ENCODE peak calls at places on chromosome 2, in nine cellular contexts. D is dorsolateral prefrontal cortex, K is mammary epithelial cell, F is NB4, B is ascending aorta, H is BE2C, V is epithelial cell of esophagus, Q is PC-9, S is HL-60. R is an unnamed sample.
A peak's percentile ranks its signal among the peaks of the same experiment; 100 is the strongest.

GRCh38 chr2:206521612-206522011 is 78.3 kb downstream of the ADAM23 start:
- DNase-seq in D (no peak), K (no peak), F (peak; percentile 7), B (no peak), H (no peak), V (no peak), Q (no peak), S (no peak), R (no peak)

GRCh38 chr2:38277245-38278119 is 99.6 kb downstream of the ATL2 start:
- DNase-seq in D (no peak), K (no peak), F (no peak), B (no peak), H (no peak), V (no peak), Q (no peak), S (no peak), R (no peak)

GRCh38 chr2:64168756-64169155 is 24.5 kb upstream of the PELI1 start:
- DNase-seq in D (no peak), K (peak; percentile 95), F (no peak), B (no peak), H (no peak), V (peak; percentile 96), Q (no peak), S (no peak), R (no peak)

GRCh38 chr2:191115391-191115790 is 35.4 kb downstream of the STAT4 start:
- DNase-seq in D (no peak), K (peak; percentile 96), F (peak; percentile 8), B (no peak), H (no peak), V (peak; percentile 45), Q (no peak), S (no peak), R (no peak)

GRCh38 chr2:3666613-3666975 is 8.6 kb downstream of the ALLC start:
- DNase-seq in D (no peak), K (no peak), F (no peak), B (no peak), H (no peak), V (no peak), Q (no peak), S (no peak), R (no peak)

GRCh38 chr2:224884188-224884587 is 158.1 kb downstream of the DOCK10 start:
- DNase-seq in D (no peak), K (peak; percentile 27), F (peak; percentile 88), B (no peak), H (no peak), V (no peak), Q (no peak), S (peak; percentile 87), R (no peak)

GRCh38 chr2:152320166-152320565 is 14.8 kb upstream of the FMNL2 start:
- DNase-seq in D (no peak), K (peak; percentile 19), F (peak; percentile 64), B (no peak), H (no peak), V (no peak), Q (no peak), S (no peak), R (no peak)

GRCh38 chr2:172972005-172972619 is 103.5 kb upstream of the MAP3K20 start:
- DNase-seq in D (no peak), K (peak; percentile 44), F (peak; percentile 65), B (no peak), H (peak; percentile 28), V (peak; percentile 71), Q (peak; percentile 66), S (peak; percentile 4), R (no peak)

GRCh38 chr2:33788044-33788443 is 188.9 kb upstream of the FAM98A start:
- DNase-seq in D (no peak), K (no peak), F (no peak), B (no peak), H (no peak), V (peak; percentile 4), Q (no peak), S (no peak), R (no peak)

GRCh38 chr2:142880275-142880674 is 2.8 kb downstream of the KYNU start:
- DNase-seq in D (no peak), K (peak; percentile 72), F (no peak), B (no peak), H (no peak), V (peak; percentile 78), Q (no peak), S (no peak), R (no peak)

GRCh38 chr2:235521844-235522243 is 28.0 kb downstream of the AGAP1 start:
- DNase-seq in D (no peak), K (no peak), F (no peak), B (no peak), H (no peak), V (peak; percentile 75), Q (no peak), S (no peak), R (no peak)

GRCh38 chr2:209619782-209620181 is 151.8 kb upstream of the UNC80 start:
- DNase-seq in D (no peak), K (no peak), F (peak; percentile 88), B (no peak), H (no peak), V (peak; percentile 23), Q (no peak), S (peak; percentile 35), R (peak; percentile 5)

GRCh38 chr2:37376421-37377186 is 32.2 kb downstream of the QPCT start:
- DNase-seq in D (no peak), K (peak; percentile 88), F (peak; percentile 15), B (no peak), H (no peak), V (peak; percentile 80), Q (peak; percentile 13), S (no peak), R (peak; percentile 79)

GRCh38 chr2:229410946-229411345 is 139.9 kb upstream of the PID1 start:
- DNase-seq in D (no peak), K (no peak), F (no peak), B (no peak), H (no peak), V (peak; percentile 82), Q (no peak), S (no peak), R (no peak)

GRCh38 chr2:119106301-119106897 is 52.2 kb downstream of the C1QL2 start:
- DNase-seq in D (no peak), K (peak; percentile 27), F (peak; percentile 54), B (no peak), H (no peak), V (peak; percentile 60), Q (no peak), S (no peak), R (no peak)

DNA sequence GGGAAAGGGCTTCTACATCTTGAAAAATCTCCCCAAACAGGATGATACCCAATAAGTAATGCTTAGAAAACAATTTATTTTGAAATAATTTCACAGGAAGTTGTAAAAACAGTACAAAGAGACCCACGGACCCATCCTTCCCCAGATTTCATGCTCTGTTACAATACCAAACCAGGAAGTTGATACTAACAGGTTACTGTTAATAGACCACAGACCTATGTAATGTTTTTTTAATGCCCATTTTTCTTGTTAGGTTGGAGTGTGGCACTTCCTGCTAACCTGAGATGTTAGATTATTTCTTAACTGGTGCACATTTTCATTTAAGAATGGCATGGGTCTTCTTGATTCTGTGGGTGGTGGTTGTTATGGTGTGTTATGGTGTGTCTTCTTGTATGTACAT is 21.4 kb upstream of the MGAT5 start:
- DNase-seq in D (no peak), K (no peak), F (peak; percentile 64), B (no peak), H (no peak), V (no peak), Q (peak; percentile 49), S (peak; percentile 13), R (no peak)
- H3K4me3 ChIP-seq in D (no peak overlapping the region), K (no peak overlapping the region), F (no peak overlapping the region), B (no peak overlapping the region), H (no peak overlapping the region), V (no peak overlapping the region), Q (no peak overlapping the region), S (no peak overlapping the region), R (no peak overlapping the region)

DNA sequence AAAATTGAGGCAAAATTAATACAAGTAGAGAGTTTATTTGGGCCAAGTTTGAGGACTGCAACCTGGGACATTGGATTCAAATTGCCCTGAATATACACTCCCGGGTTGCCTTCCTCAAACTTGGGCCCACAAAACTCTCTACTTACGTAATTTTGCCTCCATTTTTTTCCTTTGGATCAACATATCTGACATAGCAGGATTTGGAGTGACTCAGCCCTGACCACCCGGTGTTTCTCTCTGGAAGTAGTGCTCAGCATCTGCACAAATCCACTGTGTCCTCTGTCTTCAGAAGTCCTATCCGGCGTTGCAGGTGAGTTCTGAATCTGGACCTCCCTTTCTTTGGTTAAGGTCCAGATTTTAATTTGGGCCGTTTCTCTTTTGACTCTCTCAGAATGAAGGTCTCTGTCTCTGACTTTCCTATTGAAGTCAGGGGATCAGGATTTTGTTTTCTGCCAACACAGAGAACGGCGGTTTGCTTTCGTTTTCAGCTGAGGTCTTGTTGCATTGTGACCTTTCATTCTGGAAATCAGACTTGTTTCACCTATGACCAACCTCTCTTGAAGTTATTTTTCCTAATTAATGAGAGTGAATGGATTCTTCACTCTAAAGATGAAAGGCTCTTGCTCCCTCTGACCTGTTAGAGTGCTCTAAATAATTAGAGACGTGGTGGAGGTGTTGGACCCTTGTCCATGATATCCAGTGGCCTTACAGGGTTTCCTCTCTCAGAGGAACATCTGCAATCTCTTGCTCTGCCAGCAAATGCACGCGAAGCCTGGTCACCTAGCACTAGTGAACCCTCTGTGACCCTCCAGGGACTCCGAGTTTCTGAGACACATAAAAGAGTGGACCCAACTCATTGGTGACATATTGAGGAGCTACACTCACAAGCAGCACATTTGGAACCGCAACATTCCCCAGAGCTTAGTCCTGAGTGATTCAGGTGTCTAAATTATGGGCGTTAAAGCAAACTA is 13.6 kb downstream of the TCF23 start:
- DNase-seq in D (no peak), K (no peak), F (no peak), B (no peak), H (no peak), V (no peak), Q (peak; percentile 49), S (no peak), R (no peak)
- H3K4me3 ChIP-seq in D (no peak overlapping the region), K (no peak overlapping the region), F (no peak overlapping the region), B (no peak overlapping the region), H (no peak overlapping the region), V (no peak overlapping the region), Q (peak overlapping the region; percentile 37), S (no peak overlapping the region), R (no peak overlapping the region)

DNA sequence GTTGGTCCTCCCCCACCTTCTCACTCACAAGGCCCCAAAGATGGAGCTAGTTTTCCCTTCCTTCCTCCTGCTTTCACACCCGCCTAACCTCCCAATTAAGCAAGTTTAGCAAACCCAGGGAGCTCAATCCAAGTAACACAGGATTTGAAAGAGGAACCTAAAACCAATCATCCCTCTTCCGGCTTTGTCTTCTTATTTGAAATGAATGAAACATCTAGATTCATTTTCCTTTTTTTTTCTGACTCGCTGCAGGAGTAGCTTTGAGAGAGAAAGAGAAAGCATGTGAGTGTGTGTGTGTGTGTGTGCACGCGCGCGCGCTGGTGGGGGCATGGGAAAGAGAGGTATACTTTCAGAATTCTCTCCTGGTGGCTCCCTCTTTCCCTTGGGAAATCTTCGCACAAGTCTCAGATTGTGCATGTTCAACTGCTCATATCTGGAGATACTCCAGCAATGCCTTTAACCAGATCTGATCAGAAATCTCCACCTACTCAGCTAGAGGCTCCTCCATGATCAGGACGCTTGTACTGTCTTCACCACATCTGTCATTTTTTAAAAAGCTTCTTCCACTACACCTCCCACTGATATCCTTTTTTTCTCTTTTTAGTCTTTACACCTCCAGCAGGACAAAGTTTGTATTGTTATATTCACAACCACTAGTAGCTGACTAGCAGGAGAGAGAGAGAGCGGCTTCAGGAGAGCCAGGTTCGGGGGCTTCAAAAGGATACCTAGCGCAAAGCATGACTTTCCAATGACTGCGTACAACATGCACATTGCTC is 1.6 kb downstream of the SLC8A1 start:
- DNase-seq in D (no peak), K (peak; percentile 56), F (peak; percentile 54), B (no peak), H (peak; percentile 46), V (peak; percentile 21), Q (no peak), S (peak; percentile 59), R (no peak)
- H3K4me3 ChIP-seq in D (peak overlapping the region; percentile 65), K (peak overlapping the region; percentile 84), F (no peak overlapping the region), B (peak overlapping the region; percentile 78), H (peak overlapping the region; percentile 68), V (peak overlapping the region; percentile 52), Q (peak overlapping the region; percentile 65), S (peak overlapping the region; percentile 73), R (peak overlapping the region; percentile 13)

GRCh38 chr2:26503238-26503880 is 25.4 kb upstream of the OTOF start:
- DNase-seq in D (peak; percentile 74), K (peak; percentile 44), F (peak; percentile 72), B (peak; percentile 20), H (no peak), V (peak; percentile 73), Q (peak; percentile 59), S (peak; percentile 70), R (no peak)
- H3K4me3 ChIP-seq in D (peak overlapping the region; percentile 55), K (no peak overlapping the region), F (no peak overlapping the region), B (peak overlapping the region; percentile 59), H (no peak overlapping the region), V (peak overlapping the region; percentile 30), Q (peak overlapping the region; percentile 50), S (peak overlapping the region; percentile 57), R (peak overlapping the region; percentile 40)